ENCODE peak calls at places on chromosomes 1 and 21, in eight cellular contexts. Q is transverse colon, B is suprapubic skin, F is thyroid gland, M is uterus, D is IMR-90, A is lower leg skin, I is body of pancreas. W is an unnamed sample.

GRCh38 chr1:68373173-68373572 is 76.6 kb downstream of the RPE65 start:
- DNase-seq in B (no peak), D (no peak), F (no peak), A (no peak), Q (no peak), M (no peak), I (no peak), W (no peak)

GRCh38 chr1:150551049-150551783 is 2.0 kb downstream of the ADAMTSL4 start:
- DNase-seq in A (no peak), F (no peak), M (no peak), Q (peak; percentile 21), I (no peak), B (no peak), D (no peak), W (no peak)

GRCh38 chr1:77583483-77583882 is 99.0 kb downstream of the ZZZ3 start:
- DNase-seq in Q (no peak), I (no peak), M (no peak), A (no peak), D (no peak), F (no peak), B (no peak), W (no peak)

GRCh38 chr1:181151378-181152326 is 63.2 kb downstream of the IER5 start:
- DNase-seq in F (no peak), I (no peak), M (no peak), Q (no peak), D (peak; percentile 51), A (no peak), B (peak; percentile 26), W (no peak)

GRCh38 chr1:153313288-153313687 is 536 bp upstream of the PGLYRP3 start:
- DNase-seq in A (peak; percentile 60), D (no peak), Q (no peak), I (no peak), B (no peak), M (no peak), F (no peak), W (no peak)

GRCh38 chr1:8115769-8116167 is 89.7 kb upstream of the ERRFI1 start:
- DNase-seq in B (peak; percentile 29), A (no peak), Q (no peak), F (no peak), I (no peak), D (no peak), M (no peak), W (no peak)

GRCh38 chr1:111747282-111747734 is 8.1 kb upstream of the INKA2 start:
- DNase-seq in I (peak; percentile 46), D (peak; percentile 77), A (no peak), Q (peak; percentile 71), B (no peak), F (peak; percentile 43), M (peak; percentile 56), W (peak; percentile 83)

GRCh38 chr1:39646232-39647081 is 7.0 kb upstream of the HEYL start:
- DNase-seq in I (peak; percentile 92), A (peak; percentile 87), B (no peak), Q (peak; percentile 36), D (peak; percentile 79), F (no peak), M (peak; percentile 87), W (no peak)

GRCh38 chr1:152906023-152906565 is 2.3 kb upstream of the IVL start:
- DNase-seq in A (peak; percentile 79), I (no peak), B (no peak), Q (no peak), M (no peak), D (peak; percentile 8), F (no peak), W (no peak)

GRCh38 chr21:42237577-42237976 is 18.6 kb downstream of the ABCG1 start:
- DNase-seq in D (no peak), I (no peak), Q (no peak), M (no peak), B (no peak), A (no peak), F (no peak), W (no peak)

GRCh38 chr1:102852583-102852982 is 255.7 kb downstream of the COL11A1 start:
- DNase-seq in Q (no peak), I (no peak), D (peak; percentile 18), A (no peak), M (no peak), B (no peak), F (no peak), W (no peak)

DNA sequence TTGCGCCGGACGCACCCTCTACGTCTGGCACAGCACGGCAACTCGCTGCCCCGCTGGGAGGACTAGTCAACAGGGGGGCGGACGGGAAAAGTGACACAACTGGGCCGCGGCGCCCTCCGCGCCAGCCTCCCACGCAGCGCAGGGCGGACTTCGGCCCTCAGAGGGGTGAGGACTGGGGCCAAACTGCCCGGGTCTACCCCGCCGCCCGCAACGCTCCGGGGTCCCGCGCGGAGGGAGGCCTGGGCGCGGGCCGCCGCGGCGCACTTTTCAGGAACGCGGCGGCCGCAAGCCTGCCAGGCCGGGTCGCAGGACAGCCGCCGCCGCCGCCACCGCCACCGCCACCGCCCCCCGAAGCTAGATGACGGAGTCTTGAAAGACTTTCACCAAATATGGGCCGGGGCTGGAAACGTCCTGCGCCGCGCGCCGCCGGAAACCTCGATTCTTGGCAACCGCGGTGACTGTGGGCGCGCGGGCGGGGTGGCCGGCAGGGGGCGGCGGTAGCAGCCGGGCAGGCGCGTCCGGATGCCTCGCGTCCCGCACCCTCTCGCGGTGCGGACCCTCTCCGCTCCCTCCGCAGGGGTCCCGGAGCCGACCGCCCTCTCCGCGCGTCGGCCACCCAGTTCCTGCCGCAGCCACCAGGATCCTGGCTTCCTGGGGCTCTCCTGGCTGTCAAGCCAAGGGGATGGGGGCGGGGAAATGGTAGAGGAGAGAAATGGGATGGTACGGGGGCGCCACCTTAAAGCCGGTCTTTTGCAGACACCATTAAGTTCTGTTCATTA is 3.7 kb upstream of the CCN1 start:
- DNase-seq in A (peak; percentile 97), Q (peak; percentile 78), B (peak; percentile 93), D (peak; percentile 88), I (peak; percentile 88), F (peak; percentile 82), M (peak; percentile 93), W (no peak)
- TF ChIP-seq POLR2A in A (no peak), Q (peak; percentile 59), B (peak; percentile 75), D (peak; percentile 41), I (peak; percentile 79), F (no peak), M (peak; percentile 93), W (peak; percentile 70)

DNA sequence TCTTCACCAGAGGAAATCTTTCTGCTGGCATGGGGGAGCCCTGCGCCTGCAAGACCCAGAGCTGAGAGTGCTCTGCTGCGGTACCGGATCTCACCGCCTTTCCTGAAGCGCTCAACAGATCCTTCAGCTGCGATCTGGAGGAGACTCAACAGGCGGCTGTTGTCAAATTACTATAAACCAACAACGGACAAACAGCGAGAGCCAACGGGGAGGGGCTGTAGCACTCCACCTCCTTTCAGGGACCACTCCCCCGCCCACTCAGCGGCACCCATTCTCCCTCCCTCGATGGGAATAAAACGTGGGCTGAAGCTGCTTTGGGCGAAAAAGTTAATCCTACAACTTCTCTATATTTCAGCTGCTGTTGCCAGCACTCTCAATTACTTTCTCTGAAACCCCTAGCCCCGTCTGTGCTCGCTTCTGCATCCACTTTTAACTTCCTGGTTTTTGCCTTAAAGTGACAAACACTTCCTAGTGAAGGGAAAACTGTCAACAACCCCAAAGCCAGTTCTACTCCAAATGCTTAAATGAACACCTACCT is at the start of gene FMO5:
- DNase-seq in Q (peak; percentile 77), F (peak; percentile 71), D (peak; percentile 57), M (peak; percentile 84), I (peak; percentile 74), B (peak; percentile 89), A (peak; percentile 93), W (no peak)
- TF ChIP-seq POLR2A in Q (peak; percentile 47), F (no peak), D (no peak), M (peak; percentile 28), I (peak; percentile 24), B (no peak), A (no peak), W (no peak)

DNA sequence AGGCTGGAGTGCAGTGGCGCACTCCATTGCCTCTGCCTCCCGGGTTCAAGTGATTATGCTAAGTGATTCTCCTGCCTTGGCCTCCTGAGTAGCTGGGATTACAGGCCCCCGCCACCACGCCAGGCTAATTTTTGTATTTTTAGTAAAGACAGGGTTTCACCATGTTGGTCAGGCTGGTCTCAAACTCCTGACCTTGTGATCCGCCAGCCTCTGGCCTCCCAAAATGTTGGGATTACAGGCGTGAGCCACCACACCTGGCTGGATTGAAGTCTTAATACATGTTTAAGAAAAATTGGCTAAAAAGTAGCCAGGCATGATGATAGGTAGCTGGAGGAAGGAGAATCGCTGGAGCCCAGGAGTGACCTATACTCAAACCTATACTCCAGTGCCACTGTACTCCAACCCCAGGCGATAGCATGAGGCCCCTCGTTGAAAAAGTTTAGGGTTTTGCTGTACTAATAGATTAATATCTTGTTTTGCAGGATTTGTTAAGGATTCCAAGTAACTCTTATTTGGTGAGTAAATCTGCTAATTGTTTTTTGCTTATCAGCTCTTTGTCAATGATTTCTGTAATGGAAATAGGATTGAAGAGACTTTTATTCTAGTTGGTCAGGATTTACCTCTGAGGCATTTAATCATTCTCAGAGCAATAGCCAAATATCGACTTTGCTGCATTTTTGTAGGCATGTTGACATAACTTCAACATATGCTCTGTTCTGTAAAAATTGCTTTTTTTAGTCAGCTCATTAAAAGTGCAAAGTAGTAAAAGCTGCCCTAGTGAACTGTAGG is 2.0 kb downstream of the RCC1 start:
- DNase-seq in D (no peak), B (no peak), I (no peak), Q (no peak), M (no peak), A (no peak), F (no peak), W (no peak)
- TF ChIP-seq POLR2A in D (peak; percentile 27), B (no peak), I (no peak), Q (no peak), M (no peak), A (no peak), F (no peak), W (no peak)

GRCh38 chr1:24109166-24109483 is 2.8 kb downstream of the MYOM3 start:
- DNase-seq in I (no peak), D (no peak), Q (no peak), F (no peak), M (no peak), A (no peak), B (no peak), W (no peak)

GRCh38 chr1:24110642-24111263 is 1.2 kb downstream of the MYOM3 start:
- DNase-seq in A (no peak), M (no peak), Q (no peak), B (no peak), I (no peak), F (no peak), D (no peak), W (no peak)

GRCh38 chr1:24107462-24108225 is 4.3 kb downstream of the MYOM3 start:
- DNase-seq in I (no peak), Q (peak; percentile 52), B (no peak), A (peak; percentile 90), F (no peak), M (no peak), D (peak; percentile 69), W (no peak)

GRCh38 chr1:24109686-24110475 is 2.1 kb downstream of the MYOM3 start:
- DNase-seq in Q (no peak), A (no peak), B (no peak), D (no peak), M (no peak), I (no peak), F (no peak), W (no peak)

GRCh38 chr1:24108334-24109165 is 3.4 kb downstream of the MYOM3 start:
- DNase-seq in Q (peak; percentile 60), D (peak; percentile 69), I (no peak), B (no peak), M (peak; percentile 48), A (peak; percentile 91), F (no peak), W (no peak)
- TF ChIP-seq POLR2A in Q (peak; percentile 19), D (no peak), I (no peak), B (no peak), M (no peak), A (no peak), F (no peak), W (no peak)

GRCh38 chr1:33127001-33127823 is 46.3 kb downstream of the AZIN2 start:
- DNase-seq in M (peak; percentile 99), B (peak; percentile 99), F (peak; percentile 97), Q (peak; percentile 98), I (peak; percentile 98), D (peak; percentile 100), A (peak; percentile 99), W (peak; percentile 99)
- TF ChIP-seq POLR2A in M (peak; percentile 34), B (peak; percentile 56), F (no peak), Q (peak; percentile 74), I (peak; percentile 38), D (peak; percentile 96), A (no peak), W (no peak)